ENCODE peak calls at places on chromosomes 16 and 17, in four cellular contexts. One of them, this sample, is unnamed.

GRCh38 chr16:84209989-84210388 is 19.0 kb downstream of the ADAD2 start:
- DNase-seq in NCI-H345: no peak
- DNase-seq in heart left ventricle: no peak
- DNase-seq in hippocampal formation: no peak
- DNase-seq in this sample: no peak

GRCh38 chr16:68921654-68922053 is 78.3 kb downstream of the TANGO6 start:
- DNase-seq in NCI-H345: no peak
- DNase-seq in hippocampal formation: no peak
- DNase-seq in heart left ventricle: no peak
- DNase-seq in this sample: no peak

GRCh38 chr16:15644306-15644961 is 1.5 kb upstream of the MARF1 start:
- DNase-seq in heart left ventricle: no peak
- DNase-seq in NCI-H345: peak
- DNase-seq in hippocampal formation: no peak
- DNase-seq in this sample: peak

GRCh38 chr17:81249233-81250040 is 10.3 kb downstream of the NDUFAF8 start:
- DNase-seq in heart left ventricle: peak
- DNase-seq in NCI-H345: peak
- DNase-seq in hippocampal formation: no peak
- DNase-seq in this sample: no peak

GRCh38 chr17:37067555-37068111 is 118.9 kb downstream of the AATF start:
- DNase-seq in hippocampal formation: no peak
- DNase-seq in heart left ventricle: no peak
- DNase-seq in NCI-H345: no peak
- DNase-seq in this sample: no peak

GRCh38 chr16:70694088-70694487 is 8.2 kb upstream of the MTSS2 start:
- DNase-seq in heart left ventricle: no peak
- DNase-seq in NCI-H345: no peak
- DNase-seq in hippocampal formation: no peak
- DNase-seq in this sample: no peak

GRCh38 chr17:42849451-42850157 is 1.4 kb upstream of the AOC3 start:
- DNase-seq in heart left ventricle: no peak
- DNase-seq in hippocampal formation: no peak
- DNase-seq in NCI-H345: no peak
- DNase-seq in this sample: no peak

GRCh38 chr17:78113804-78114785 is 14.5 kb downstream of the TMC6 start:
- DNase-seq in hippocampal formation: no peak
- DNase-seq in NCI-H345: no peak
- DNase-seq in heart left ventricle: no peak
- DNase-seq in this sample: no peak

GRCh38 chr16:23905027-23905426 is 69.2 kb downstream of the PRKCB start:
- DNase-seq in heart left ventricle: peak
- DNase-seq in hippocampal formation: no peak
- DNase-seq in NCI-H345: no peak
- DNase-seq in this sample: no peak

GRCh38 chr17:41329279-41329925 is 13.9 kb upstream of the KRTAP17-1 start:
- DNase-seq in NCI-H345: peak
- DNase-seq in hippocampal formation: peak
- DNase-seq in heart left ventricle: peak
- DNase-seq in this sample: no peak

GRCh38 chr16:2035431-2036199 is 8.9 kb downstream of the NHERF2 start:
- DNase-seq in NCI-H345: peak
- DNase-seq in heart left ventricle: peak
- DNase-seq in hippocampal formation: no peak
- DNase-seq in this sample: no peak

GRCh38 chr17:50511058-50511457 is 2.8 kb downstream of the MYCBPAP start:
- DNase-seq in NCI-H345: no peak
- DNase-seq in heart left ventricle: no peak
- DNase-seq in hippocampal formation: no peak
- DNase-seq in this sample: no peak

GRCh38 chr17:37643118-37643766 is at the start of gene DDX52:
- DNase-seq in hippocampal formation: peak
- DNase-seq in NCI-H345: peak
- DNase-seq in heart left ventricle: peak
- DNase-seq in this sample: peak

GRCh38 chr17:79905832-79906231 is 66.6 kb upstream of the CBX4 start:
- DNase-seq in hippocampal formation: no peak
- DNase-seq in NCI-H345: peak
- DNase-seq in heart left ventricle: no peak
- DNase-seq in this sample: no peak

GRCh38 chr16:72182976-72183375 is 11.0 kb upstream of the PMFBP1 start:
- DNase-seq in NCI-H345: no peak
- DNase-seq in heart left ventricle: no peak
- DNase-seq in hippocampal formation: no peak
- DNase-seq in this sample: no peak

GRCh38 chr17:76179496-76180467 is 38.7 kb upstream of the FOXJ1 start:
- DNase-seq in hippocampal formation: no peak
- DNase-seq in heart left ventricle: no peak
- DNase-seq in NCI-H345: no peak
- DNase-seq in this sample: no peak

GRCh38 chr17:12242390-12242954 is 221.8 kb downstream of the MAP2K4 start:
- DNase-seq in NCI-H345: no peak
- DNase-seq in hippocampal formation: no peak
- DNase-seq in heart left ventricle: no peak
- DNase-seq in this sample: no peak

This sample was measured in NCI-H510A.